ENCODE peak calls at places on chromosomes 11 and 22, in six cellular contexts. One of them, this sample, is unnamed.
A peak's percentile ranks its signal among the peaks of the same experiment; 100 is the strongest.

GRCh38 chr11:73980001-73980960 is 2.4 kb downstream of the UCP2 start:
- DNase-seq in HCT116: no peak
- DNase-seq in SK-N-SH: no peak
- DNase-seq in K562: peak; percentile 39
- DNase-seq in H1: no peak
- DNase-seq in HepG2: peak; percentile 38
- DNase-seq in this sample: no peak

GRCh38 chr11:116970485-116971292 is 127.5 kb downstream of the SIK3 start:
- DNase-seq in HCT116: no peak
- DNase-seq in SK-N-SH: no peak
- DNase-seq in K562: no peak
- DNase-seq in H1: no peak
- DNase-seq in HepG2: no peak
- DNase-seq in this sample: no peak

GRCh38 chr11:95705485-95706124 is 84.0 kb downstream of the FAM76B start:
- DNase-seq in HCT116: peak; percentile 82
- DNase-seq in SK-N-SH: peak; percentile 65
- DNase-seq in K562: peak; percentile 69
- DNase-seq in H1: peak; percentile 88
- DNase-seq in HepG2: peak; percentile 55
- DNase-seq in this sample: peak; percentile 87

GRCh38 chr11:36240746-36241295 is 48.4 kb downstream of the COMMD9 start:
- DNase-seq in HCT116: no peak
- DNase-seq in SK-N-SH: peak; percentile 39
- DNase-seq in K562: no peak
- DNase-seq in H1: no peak
- DNase-seq in HepG2: no peak
- DNase-seq in this sample: no peak

GRCh38 chr22:29011200-29011867 is 50.3 kb downstream of the C22orf31 start:
- DNase-seq in HCT116: no peak
- DNase-seq in SK-N-SH: no peak
- DNase-seq in K562: no peak
- DNase-seq in H1: no peak
- DNase-seq in HepG2: no peak
- DNase-seq in this sample: no peak

GRCh38 chr11:8713760-8714159 is 31.2 kb downstream of the RPL27A start:
- DNase-seq in HCT116: no peak
- DNase-seq in SK-N-SH: no peak
- DNase-seq in K562: no peak
- DNase-seq in H1: no peak
- DNase-seq in HepG2: peak; percentile 51
- DNase-seq in this sample: no peak

GRCh38 chr22:32701021-32701420 is 100.5 kb upstream of the TIMP3 start:
- DNase-seq in HCT116: no peak
- DNase-seq in SK-N-SH: no peak
- DNase-seq in K562: no peak
- DNase-seq in H1: no peak
- DNase-seq in HepG2: no peak
- DNase-seq in this sample: no peak

GRCh38 chr11:259374-259773 is 18.8 kb upstream of the NLRP6 start:
- DNase-seq in HCT116: no peak
- DNase-seq in SK-N-SH: no peak
- DNase-seq in K562: no peak
- DNase-seq in H1: no peak
- DNase-seq in HepG2: no peak
- DNase-seq in this sample: no peak

GRCh38 chr11:123302751-123303195 is 107.7 kb upstream of the CLMP start:
- DNase-seq in HCT116: no peak
- DNase-seq in SK-N-SH: no peak
- DNase-seq in K562: no peak
- DNase-seq in H1: no peak
- DNase-seq in HepG2: no peak
- DNase-seq in this sample: no peak

GRCh38 chr22:19663821-19664325 is 50.4 kb upstream of the SEPTIN5 start:
- DNase-seq in HCT116: no peak
- DNase-seq in SK-N-SH: peak; percentile 85
- DNase-seq in K562: peak; percentile 79
- DNase-seq in H1: peak; percentile 50
- DNase-seq in HepG2: no peak
- DNase-seq in this sample: no peak

GRCh38 chr22:42401562-42402334 is 30.5 kb downstream of the NFAM1 start:
- DNase-seq in HCT116: no peak
- DNase-seq in SK-N-SH: no peak
- DNase-seq in K562: no peak
- DNase-seq in H1: no peak
- DNase-seq in HepG2: no peak
- DNase-seq in this sample: no peak

GRCh38 chr22:42397332-42398246 is 34.6 kb downstream of the NFAM1 start:
- DNase-seq in HCT116: no peak
- DNase-seq in SK-N-SH: no peak
- DNase-seq in K562: no peak
- DNase-seq in H1: no peak
- DNase-seq in HepG2: no peak
- DNase-seq in this sample: no peak

GRCh38 chr22:42400811-42401547 is 31.2 kb downstream of the NFAM1 start:
- DNase-seq in HCT116: no peak
- DNase-seq in SK-N-SH: no peak
- DNase-seq in K562: no peak
- DNase-seq in H1: no peak
- DNase-seq in HepG2: no peak
- DNase-seq in this sample: no peak

GRCh38 chr22:42399315-42400271 is 32.6 kb downstream of the NFAM1 start:
- DNase-seq in HCT116: no peak
- DNase-seq in SK-N-SH: peak; percentile 81
- DNase-seq in K562: peak; percentile 42
- DNase-seq in H1: no peak
- DNase-seq in HepG2: no peak
- DNase-seq in this sample: no peak

DNA sequence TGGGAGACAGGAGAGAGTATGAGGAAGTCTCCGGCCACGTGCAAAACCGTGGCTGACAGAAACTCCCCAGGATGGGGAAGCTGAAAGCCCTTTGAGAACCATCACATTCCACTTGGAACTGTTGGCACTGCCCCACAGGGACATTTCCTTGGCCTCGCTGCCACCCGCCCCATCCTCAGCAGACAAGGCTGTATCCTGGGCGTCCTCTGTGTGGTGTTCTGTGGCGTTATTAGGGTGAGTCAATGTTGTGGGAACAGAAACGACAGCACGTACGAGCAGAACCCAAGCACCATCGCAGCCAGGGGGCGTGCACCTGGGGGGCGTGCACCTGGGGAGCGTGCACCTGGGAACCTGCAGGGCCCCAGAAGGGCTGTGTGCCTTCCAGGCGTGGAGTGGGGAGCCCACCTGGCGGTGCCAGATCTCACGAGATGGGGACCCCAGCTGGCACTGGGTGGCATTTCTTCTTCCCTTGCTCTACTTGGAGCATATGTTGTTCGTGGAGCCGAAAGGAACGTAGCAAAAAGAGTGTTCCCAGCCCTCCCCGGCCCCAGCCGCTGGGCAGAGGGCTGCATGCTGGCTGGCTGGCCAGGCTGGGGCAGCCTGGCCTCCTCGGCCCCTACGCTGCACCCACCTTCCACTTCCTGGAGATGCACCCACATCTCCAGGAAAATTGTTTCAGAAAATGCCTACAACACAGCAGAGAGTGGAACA is 35.4 kb downstream of the NFAM1 start:
- DNase-seq in HCT116: peak; percentile 3
- DNase-seq in SK-N-SH: no peak
- DNase-seq in K562: no peak
- DNase-seq in H1: no peak
- DNase-seq in HepG2: no peak
- DNase-seq in this sample: no peak
- TF ChIP-seq JUND in HCT116: no peak
- TF ChIP-seq JUND in SK-N-SH: no peak
- TF ChIP-seq JUND in K562: no peak
- TF ChIP-seq JUND in H1: no peak
- TF ChIP-seq JUND in HepG2: no peak
- TF ChIP-seq JUND in this sample: no peak

GRCh38 chr11:92735039-92735438 is 234.4 kb upstream of the MTNR1B start:
- DNase-seq in HCT116: no peak
- DNase-seq in SK-N-SH: peak; percentile 6
- DNase-seq in K562: no peak
- DNase-seq in H1: no peak
- DNase-seq in HepG2: no peak
- DNase-seq in this sample: peak; percentile 30
- TF ChIP-seq JUND in HCT116: no peak
- TF ChIP-seq JUND in SK-N-SH: no peak
- TF ChIP-seq JUND in K562: no peak
- TF ChIP-seq JUND in H1: no peak
- TF ChIP-seq JUND in HepG2: no peak
- TF ChIP-seq JUND in this sample: no peak

DNA sequence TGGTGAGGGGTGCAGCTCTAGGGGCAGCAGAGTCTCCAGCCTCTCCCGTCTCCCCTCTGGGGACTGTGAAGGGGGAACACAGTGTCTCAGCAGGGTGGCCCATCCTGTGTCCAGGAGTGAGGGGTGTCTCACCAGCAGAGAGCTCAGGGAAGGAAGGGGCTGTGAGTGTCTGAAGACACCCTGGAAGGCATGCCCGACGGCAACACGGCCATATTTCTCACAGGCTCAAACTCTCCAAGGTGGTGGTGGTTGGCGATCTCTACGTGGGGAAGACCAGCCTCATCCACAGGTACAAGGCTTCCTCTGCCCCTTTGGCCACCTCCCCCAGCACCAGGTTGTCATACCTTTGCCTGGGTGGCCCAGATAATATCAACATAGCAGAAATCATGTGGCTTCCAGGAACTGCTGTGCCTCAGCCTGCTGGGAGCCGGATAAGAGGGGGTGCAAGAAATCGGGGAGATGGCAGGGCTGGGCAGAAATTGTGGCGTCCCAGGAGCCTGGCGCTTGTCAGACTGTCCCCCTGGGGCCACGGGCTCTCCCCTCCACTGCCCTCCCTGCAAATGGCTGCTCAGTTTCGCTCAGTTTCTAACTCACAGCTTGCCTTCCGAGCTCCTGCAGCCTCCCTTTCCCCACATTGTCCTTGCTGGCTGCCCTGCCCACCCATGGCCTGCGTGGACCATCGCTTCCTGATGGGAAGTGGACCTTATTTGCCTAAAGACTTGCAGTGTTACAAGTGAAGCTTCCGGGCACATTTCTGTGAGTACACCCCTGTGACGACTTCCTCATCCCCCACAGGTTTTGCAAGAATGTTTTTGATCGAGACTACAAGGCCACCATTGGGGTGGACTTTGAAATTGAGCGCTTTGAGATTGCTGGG is 7.2 kb downstream of the RAB36 start:
- DNase-seq in HCT116: no peak
- DNase-seq in SK-N-SH: no peak
- DNase-seq in K562: no peak
- DNase-seq in H1: no peak
- DNase-seq in HepG2: peak; percentile 90
- DNase-seq in this sample: no peak
- TF ChIP-seq JUND in HCT116: no peak
- TF ChIP-seq JUND in SK-N-SH: no peak
- TF ChIP-seq JUND in K562: no peak
- TF ChIP-seq JUND in H1: no peak
- TF ChIP-seq JUND in HepG2: no peak
- TF ChIP-seq JUND in this sample: no peak

GRCh38 chr11:34034053-34034452 is 17.5 kb upstream of the CAPRIN1 start:
- DNase-seq in HCT116: no peak
- DNase-seq in SK-N-SH: no peak
- DNase-seq in K562: peak; percentile 68
- DNase-seq in H1: no peak
- DNase-seq in HepG2: no peak
- DNase-seq in this sample: no peak
- TF ChIP-seq JUND in HCT116: no peak
- TF ChIP-seq JUND in SK-N-SH: no peak
- TF ChIP-seq JUND in K562: no peak
- TF ChIP-seq JUND in H1: no peak
- TF ChIP-seq JUND in HepG2: no peak
- TF ChIP-seq JUND in this sample: no peak

DNA sequence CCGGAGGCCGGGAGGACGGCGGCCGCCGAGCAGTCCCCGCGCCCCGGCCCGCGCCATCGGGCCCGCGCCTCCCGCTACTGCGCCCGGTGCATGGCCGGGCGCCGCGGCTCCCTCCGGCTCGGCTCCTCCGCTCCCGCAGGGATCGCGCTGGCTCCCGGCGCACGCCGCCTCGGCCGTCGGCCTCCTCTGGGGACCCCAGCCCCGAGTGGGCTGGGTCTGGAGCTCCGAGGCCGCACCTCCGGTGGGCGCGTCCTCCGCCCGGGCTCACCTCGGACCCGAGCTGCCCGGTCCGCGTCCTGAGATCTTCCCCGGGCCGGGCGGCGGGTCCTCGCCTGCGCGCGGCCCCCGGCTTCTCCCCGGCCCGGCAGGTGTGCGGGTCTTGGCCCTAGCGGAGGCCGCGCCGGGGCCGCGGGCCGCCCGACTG is 251 bp downstream of the SHISA8 start:
- DNase-seq in HCT116: no peak
- DNase-seq in SK-N-SH: peak; percentile 55
- DNase-seq in K562: peak; percentile 76
- DNase-seq in H1: no peak
- DNase-seq in HepG2: no peak
- DNase-seq in this sample: peak; percentile 81
- TF ChIP-seq JUND in HCT116: no peak
- TF ChIP-seq JUND in SK-N-SH: no peak
- TF ChIP-seq JUND in K562: no peak
- TF ChIP-seq JUND in H1: no peak
- TF ChIP-seq JUND in HepG2: no peak
- TF ChIP-seq JUND in this sample: no peak

GRCh38 chr11:128289048-128289447 is 298.3 kb downstream of the ETS1 start:
- DNase-seq in HCT116: no peak
- DNase-seq in SK-N-SH: no peak
- DNase-seq in K562: no peak
- DNase-seq in H1: no peak
- DNase-seq in HepG2: no peak
- DNase-seq in this sample: no peak

GRCh38 chr11:128291043-128291442 is 296.3 kb downstream of the ETS1 start:
- DNase-seq in HCT116: no peak
- DNase-seq in SK-N-SH: peak; percentile 11
- DNase-seq in K562: no peak
- DNase-seq in H1: no peak
- DNase-seq in HepG2: no peak
- DNase-seq in this sample: no peak

GRCh38 chr11:128285313-128285712 is 302.0 kb downstream of the ETS1 start:
- DNase-seq in HCT116: no peak
- DNase-seq in SK-N-SH: no peak
- DNase-seq in K562: no peak
- DNase-seq in H1: no peak
- DNase-seq in HepG2: no peak
- DNase-seq in this sample: no peak

GRCh38 chr11:128290106-128290840 is 297.1 kb downstream of the ETS1 start:
- DNase-seq in HCT116: peak; percentile 46
- DNase-seq in SK-N-SH: peak; percentile 68
- DNase-seq in K562: peak; percentile 47
- DNase-seq in H1: peak; percentile 60
- DNase-seq in HepG2: peak; percentile 21
- DNase-seq in this sample: peak; percentile 81

GRCh38 chr11:128288368-128288767 is 299.0 kb downstream of the ETS1 start:
- DNase-seq in HCT116: no peak
- DNase-seq in SK-N-SH: no peak
- DNase-seq in K562: no peak
- DNase-seq in H1: no peak
- DNase-seq in HepG2: no peak
- DNase-seq in this sample: no peak
- TF ChIP-seq JUND in HCT116: no peak
- TF ChIP-seq JUND in SK-N-SH: no peak
- TF ChIP-seq JUND in K562: no peak
- TF ChIP-seq JUND in H1: no peak
- TF ChIP-seq JUND in HepG2: no peak
- TF ChIP-seq JUND in this sample: no peak

This sample was measured in T47D.